ENCODE peak calls at places on chromosomes 6 and 20, in six cellular contexts. T, K, D, H, J and Z are unnamed samples.
A peak's percentile ranks its signal among the peaks of the same experiment; 100 is the strongest.

GRCh38 chr6:41678511-41679084 is 40.3 kb downstream of the MDFI start:
- DNase-seq in H (no peak), T (no peak), D (no peak), J (no peak), K (no peak), Z (no peak)

GRCh38 chr20:50520222-50520877 is 10.2 kb downstream of the PTPN1 start:
- DNase-seq in T (peak; percentile 44), K (no peak), D (no peak), H (no peak), J (peak; percentile 21), Z (no peak)

GRCh38 chr6:67201563-67201962 is 1433.5 kb upstream of the ADGRB3 start:
- DNase-seq in H (no peak), T (no peak), K (no peak), J (no peak), D (no peak), Z (no peak)

GRCh38 chr20:62370115-62370806 is 3.1 kb upstream of the LAMA5 start:
- DNase-seq in D (no peak), K (no peak), J (peak; percentile 84), H (no peak), T (peak; percentile 65), Z (peak; percentile 79)

GRCh38 chr20:53547664-53548239 is 45.9 kb downstream of the ZNF217 start:
- DNase-seq in J (peak; percentile 74), T (peak; percentile 86), D (no peak), K (peak; percentile 6), H (peak; percentile 18), Z (peak; percentile 76)

GRCh38 chr20:17835240-17835940 is 133.2 kb downstream of the SNX5 start:
- DNase-seq in T (peak; percentile 95), J (peak; percentile 92), D (no peak), K (no peak), H (peak; percentile 40), Z (peak; percentile 86)

GRCh38 chr6:165820407-165820806 is 157.4 kb upstream of the PDE10A start:
- DNase-seq in K (no peak), H (no peak), D (no peak), J (no peak), T (no peak), Z (no peak)

GRCh38 chr6:149385998-149386646 is 13.9 kb upstream of the SUMO4 start:
- DNase-seq in J (no peak), H (no peak), K (no peak), D (no peak), T (no peak), Z (no peak)

GRCh38 chr20:17658648-17658993 is 23.4 kb downstream of the RRBP1 start:
- DNase-seq in J (no peak), D (no peak), T (no peak), K (no peak), H (no peak), Z (no peak)

GRCh38 chr6:129539032-129539431 is 170.9 kb downstream of the ARHGAP18 start:
- DNase-seq in K (no peak), H (no peak), J (no peak), T (no peak), D (no peak), Z (no peak)

GRCh38 chr6:150528648-150529285 is 70.9 kb upstream of the PLEKHG1 start:
- DNase-seq in D (no peak), H (no peak), K (no peak), J (peak; percentile 30), T (peak; percentile 45), Z (peak; percentile 1)

GRCh38 chr6:57224769-57225515 is 2.8 kb upstream of the RAB23 start:
- DNase-seq in K (no peak), T (peak; percentile 85), J (peak; percentile 85), H (no peak), D (no peak), Z (peak; percentile 70)